ENCODE peak calls at places on chromosomes 12 and 14, in four cellular contexts. S is activated CD8-positive, alpha-beta memory T cell treated with anti-CD3 and anti-CD28 coated beads for 48 hours; V is ELR; F is pancreas. Z is an unnamed sample.

GRCh38 chr12:100593490-100593889 is 20.0 kb downstream of the GAS2L3 start:
- DNase-seq in S (no peak), F (no peak), V (no peak), Z (no peak)

GRCh38 chr12:109725321-109726105 is 11.9 kb downstream of the FAM222A start:
- DNase-seq in V (no peak), S (no peak), F (no peak), Z (no peak)

GRCh38 chr12:111444314-111444705 is 38.6 kb downstream of the SH2B3 start:
- DNase-seq in S (no peak), V (peak), F (no peak), Z (no peak)

GRCh38 chr12:76536546-76536945 is 23.0 kb downstream of the OSBPL8 start:
- DNase-seq in V (no peak), S (no peak), F (no peak), Z (no peak)

GRCh38 chr12:119195256-119195655 is 16.5 kb downstream of the HSPB8 start:
- DNase-seq in S (no peak), F (no peak), V (no peak), Z (no peak)

GRCh38 chr14:53938126-53938671 is 18.4 kb downstream of the BMP4 start:
- DNase-seq in F (no peak), V (peak), S (no peak), Z (no peak)

GRCh38 chr12:62618319-62618718 is 151.7 kb downstream of the MON2 start:
- DNase-seq in S (no peak), V (no peak), F (no peak), Z (no peak)

GRCh38 chr12:89544730-89545184 is 18.9 kb upstream of the POC1B start:
- DNase-seq in S (no peak), F (peak), V (no peak), Z (peak)

GRCh38 chr12:110743571-110744093 is 941 bp upstream of the PPP1CC start:
- DNase-seq in V (peak), S (no peak), F (peak), Z (peak)

GRCh38 chr12:102955926-102956737 is 1.3 kb upstream of the ASCL1 start:
- DNase-seq in V (no peak), F (no peak), S (no peak), Z (no peak)

Z was measured in NCI-H82.